ENCODE peak calls at places on chromosomes 2 and 18, in eight cellular contexts. I, C, R, T, Q, F, S and E are unnamed samples.

GRCh38 chr2:72579595-72580180 is 246.1 kb downstream of the EXOC6B start:
- DNase-seq in S (no peak), T (peak; percentile 71), I (peak; percentile 78), R (no peak), Q (no peak), F (no peak), C (no peak), E (peak; percentile 53)

GRCh38 chr18:54263904-54264336 is 5.4 kb upstream of the POLI start:
- DNase-seq in T (no peak), S (no peak), Q (no peak), R (no peak), I (no peak), F (no peak), C (no peak), E (no peak)

GRCh38 chr18:70450658-70451253 is 161.9 kb downstream of the SOCS6 start:
- DNase-seq in T (peak; percentile 53), F (no peak), Q (no peak), C (no peak), R (no peak), I (peak; percentile 43), S (no peak), E (peak; percentile 13)

GRCh38 chr2:66443977-66444855 is 9.3 kb downstream of the MEIS1 start:
- DNase-seq in S (peak; percentile 78), F (peak; percentile 55), I (no peak), R (no peak), C (no peak), Q (no peak), T (peak; percentile 67), E (no peak)

GRCh38 chr18:48803518-48803917 is 147.2 kb downstream of the SMAD7 start:
- DNase-seq in C (peak; percentile 11), F (no peak), Q (no peak), T (no peak), R (no peak), S (peak; percentile 51), I (no peak), E (no peak)

GRCh38 chr2:223943561-223944008 is 1.6 kb downstream of the WDFY1 start:
- DNase-seq in T (peak; percentile 76), C (no peak), S (no peak), R (no peak), F (peak; percentile 19), Q (peak; percentile 24), I (peak; percentile 62), E (peak; percentile 52)

GRCh38 chr2:71816815-71817214 is 330.8 kb downstream of the CYP26B1 start:
- DNase-seq in T (no peak), I (peak; percentile 63), F (no peak), Q (no peak), C (no peak), S (no peak), R (no peak), E (no peak)

GRCh38 chr2:134078349-134078748 is 175.5 kb upstream of the MGAT5 start:
- DNase-seq in Q (no peak), C (no peak), T (no peak), F (no peak), S (no peak), R (no peak), I (no peak), E (no peak)

GRCh38 chr2:207008105-207008990 is 69.0 kb downstream of the CPO start:
- DNase-seq in R (no peak), S (no peak), I (peak; percentile 38), F (no peak), C (no peak), Q (no peak), T (peak; percentile 72), E (peak; percentile 65)

GRCh38 chr2:102809291-102810189 is 47.7 kb downstream of the TMEM182 start:
- DNase-seq in C (no peak), F (no peak), S (no peak), I (no peak), T (peak; percentile 1), Q (no peak), R (no peak), E (no peak)

GRCh38 chr2:18445412-18446320 is 114.8 kb downstream of the RDH14 start:
- DNase-seq in T (peak; percentile 76), S (no peak), Q (no peak), R (no peak), I (peak; percentile 76), C (no peak), F (no peak), E (no peak)

GRCh38 chr2:53740170-53740569 is 27.4 kb upstream of the CHAC2 start:
- DNase-seq in T (peak; percentile 49), C (no peak), S (no peak), Q (no peak), R (no peak), F (no peak), I (peak; percentile 66), E (peak; percentile 28)

GRCh38 chr2:30645081-30645744 is 162.0 kb downstream of the CAPN13 start:
- DNase-seq in T (no peak), F (no peak), I (no peak), C (no peak), S (no peak), R (no peak), Q (no peak), E (peak; percentile 29)

GRCh38 chr2:223613017-223613950 is 11.1 kb upstream of the SCG2 start:
- DNase-seq in T (peak; percentile 99), I (peak; percentile 99), F (peak; percentile 87), Q (peak; percentile 82), R (no peak), S (peak; percentile 93), C (peak; percentile 82), E (peak; percentile 96)

GRCh38 chr18:80126797-80127196 is 17.7 kb downstream of the ADNP2 start:
- DNase-seq in I (no peak), T (no peak), C (no peak), R (no peak), S (no peak), Q (no peak), F (no peak), E (no peak)

DNA sequence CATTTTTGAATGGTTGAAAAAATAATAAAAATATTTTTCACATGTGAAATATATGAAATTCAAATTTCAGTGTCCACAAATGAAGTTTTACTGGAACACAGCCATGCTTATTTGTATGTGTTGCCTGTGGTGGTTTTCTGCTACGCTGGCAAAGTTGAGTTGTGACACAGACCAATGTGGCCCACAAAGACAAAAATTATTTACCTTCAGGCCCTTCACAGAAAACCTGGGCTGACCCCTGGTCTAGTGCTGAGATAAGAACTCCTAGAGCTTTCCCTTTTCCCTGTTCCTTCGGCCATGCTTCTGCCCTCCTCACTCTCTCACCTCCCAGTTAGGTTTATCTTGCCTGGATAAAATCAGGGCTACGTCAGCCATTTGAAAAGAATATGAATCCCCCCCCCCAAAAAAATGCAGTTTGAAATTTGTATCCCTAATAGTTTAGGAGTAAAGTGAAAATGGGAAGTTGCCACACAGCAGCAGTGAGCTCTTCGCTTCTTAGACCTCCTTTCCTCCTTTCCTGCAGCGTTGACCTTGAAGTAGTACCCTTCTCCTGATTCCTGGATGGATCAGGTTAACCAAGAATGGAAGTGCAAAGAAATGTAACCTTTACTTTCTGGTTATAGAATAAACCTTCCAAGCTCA is 91.0 kb downstream of the LIMS1 start:
- DNase-seq in T (no peak), R (no peak), F (no peak), Q (no peak), C (no peak), I (no peak), S (no peak), E (no peak)
- H3K4me3 ChIP-seq in T (no peak overlapping the region), R (no peak overlapping the region), F (no peak overlapping the region), Q (no peak overlapping the region), C (no peak overlapping the region), I (no peak overlapping the region), S (no peak overlapping the region), E (no peak overlapping the region)

GRCh38 chr18:13482641-13482945 is 243.8 kb downstream of the FAM210A start:
- DNase-seq in I (no peak), R (no peak), Q (no peak), S (no peak), C (no peak), T (no peak), F (no peak), E (no peak)
- H3K27me3 ChIP-seq in I (no peaks in the 10 kb centered on the region), R (no peaks in the 10 kb centered on the region), Q (no peaks in the 10 kb centered on the region), S (no peaks in the 10 kb centered on the region), C (no peaks in the 10 kb centered on the region), T (peaks cover 3% of the 10 kb centered on the region), F (no peaks in the 10 kb centered on the region), E (no peaks in the 10 kb centered on the region)

DNA sequence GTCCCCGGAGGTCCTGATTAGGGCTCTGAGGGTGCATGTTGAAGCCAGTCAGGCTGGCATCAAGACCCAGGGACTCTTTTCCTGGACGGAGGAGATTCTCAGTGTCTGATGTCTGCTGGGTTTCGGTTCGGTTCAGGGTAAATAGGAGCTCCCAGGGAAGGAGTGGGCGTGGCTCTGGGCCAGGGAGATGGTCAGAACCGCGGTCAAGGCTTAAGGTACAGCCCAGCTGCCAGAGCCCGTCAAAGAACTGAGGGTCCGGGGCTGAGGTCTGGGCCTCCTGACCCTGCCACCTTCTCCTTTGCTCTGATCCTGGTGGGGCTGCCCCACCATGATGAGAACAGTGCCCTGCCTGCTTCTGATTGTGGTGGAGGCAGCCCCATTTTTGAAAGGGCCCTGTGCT is 39.8 kb downstream of the LPIN1 start:
- DNase-seq in T (no peak), C (no peak), S (no peak), Q (no peak), I (no peak), R (no peak), F (no peak), E (no peak)
- H3K36me3 ChIP-seq in T (peaks cover 9% of the 10 kb centered on the region), C (peaks cover 100% of the 10 kb centered on the region), S (peaks cover 7% of the 10 kb centered on the region), Q (peaks cover 10% of the 10 kb centered on the region), I (peaks cover 64% of the 10 kb centered on the region), R (peaks cover 61% of the 10 kb centered on the region), F (no peaks in the 10 kb centered on the region), E (peaks cover 24% of the 10 kb centered on the region)

GRCh38 chr2:26693287-26693849 is 846 bp downstream of the KCNK3 start:
- DNase-seq in Q (no peak), C (no peak), S (peak; percentile 86), F (no peak), I (no peak), R (no peak), T (no peak), E (no peak)
- H3K4me3 ChIP-seq in Q (peak overlapping the region; percentile 14), C (peak overlapping the region; percentile 2), S (no peak overlapping the region), F (peak overlapping the region; percentile 14), I (peak overlapping the region; percentile 30), R (no peak overlapping the region), T (peak overlapping the region; percentile 47), E (no peak overlapping the region)

GRCh38 chr18:29737190-29737589 is 1305.4 kb downstream of the DSC3 start:
- DNase-seq in C (no peak), T (no peak), S (no peak), R (no peak), I (no peak), F (no peak), Q (no peak), E (no peak)
- H3K27me3 ChIP-seq in C (no peaks in the 10 kb centered on the region), T (no peaks in the 10 kb centered on the region), S (no peaks in the 10 kb centered on the region), R (no peaks in the 10 kb centered on the region), I (no peaks in the 10 kb centered on the region), F (no peaks in the 10 kb centered on the region), Q (no peaks in the 10 kb centered on the region), E (no peaks in the 10 kb centered on the region)